ENCODE peak calls at places on chromosome 15, in five cellular contexts. F, R, M, V and S are unnamed samples.

GRCh38 chr15:91228890-91229289 is 128.8 kb downstream of the SV2B start:
- DNase-seq in F (no peak), R (no peak), M (no peak), V (no peak), S (no peak)

GRCh38 chr15:33442449-33442848 is 131.7 kb downstream of the RYR3 start:
- DNase-seq in F (no peak), R (no peak), M (no peak), V (no peak), S (no peak)

GRCh38 chr15:77720155-77720554 is 87.4 kb upstream of the LINGO1 start:
- DNase-seq in F (no peak), R (no peak), M (no peak), V (no peak), S (no peak)

GRCh38 chr15:31483053-31483923 is 156.7 kb downstream of the KLF13 start:
- DNase-seq in F (no peak), R (peak; percentile 26), M (peak; percentile 89), V (no peak), S (no peak)

GRCh38 chr15:25238126-25238525 is 200.7 kb downstream of the UBE3A start:
- DNase-seq in F (no peak), R (no peak), M (no peak), V (no peak), S (peak; percentile 57)

GRCh38 chr15:67090297-67091072 is 25.1 kb downstream of the SMAD3 start:
- DNase-seq in F (no peak), R (no peak), M (no peak), V (no peak), S (no peak)

GRCh38 chr15:39584662-39585393 is 3.9 kb downstream of the THBS1 start:
- DNase-seq in F (no peak), R (no peak), M (no peak), V (no peak), S (no peak)

GRCh38 chr15:101123222-101123910 is 128.5 kb downstream of the CHSY1 start:
- DNase-seq in F (no peak), R (no peak), M (no peak), V (no peak), S (no peak)

GRCh38 chr15:80415331-80415730 is 11.1 kb downstream of the ARNT2 start:
- DNase-seq in F (no peak), R (no peak), M (no peak), V (no peak), S (no peak)

GRCh38 chr15:81301815-81302399 is 22.0 kb downstream of the STARD5 start:
- DNase-seq in F (peak; percentile 80), R (peak; percentile 44), M (no peak), V (no peak), S (no peak)

GRCh38 chr15:31365032-31365654 is 38.5 kb downstream of the KLF13 start:
- DNase-seq in F (no peak), R (no peak), M (no peak), V (no peak), S (no peak)

GRCh38 chr15:40823572-40824343 is 4.8 kb downstream of the PPP1R14D start:
- DNase-seq in F (no peak), R (no peak), M (no peak), V (no peak), S (no peak)

GRCh38 chr15:101807345-101807945 is 4.1 kb downstream of the OR4F6 start:
- DNase-seq in F (no peak), R (no peak), M (no peak), V (no peak), S (no peak)

GRCh38 chr15:48962662-48963523 is 826 bp downstream of the SHC4 start:
- DNase-seq in F (no peak), R (no peak), M (peak; percentile 86), V (no peak), S (peak; percentile 70)

GRCh38 chr15:27089233-27089586 is 118.2 kb downstream of the GABRG3 start:
- DNase-seq in F (no peak), R (no peak), M (no peak), V (no peak), S (no peak)

GRCh38 chr15:27092404-27092803 is 121.4 kb downstream of the GABRG3 start:
- DNase-seq in F (no peak), R (no peak), M (no peak), V (no peak), S (no peak)

GRCh38 chr15:27088584-27089232 is 117.7 kb downstream of the GABRG3 start:
- DNase-seq in F (no peak), R (no peak), M (no peak), V (no peak), S (no peak)

GRCh38 chr15:27089676-27090075 is 118.7 kb downstream of the GABRG3 start:
- DNase-seq in F (no peak), R (no peak), M (no peak), V (no peak), S (no peak)

GRCh38 chr15:27091270-27091940 is 120.4 kb downstream of the GABRG3 start:
- DNase-seq in F (no peak), R (no peak), M (no peak), V (no peak), S (no peak)
- TF ChIP-seq EP300 in F (no peak), R (no peak), M (no peak), V (no peak), S (no peak)

GRCh38 chr15:82894971-82895520 is 57.5 kb downstream of the HOMER2 start:
- DNase-seq in F (no peak), R (no peak), M (no peak), V (no peak), S (no peak)
- TF ChIP-seq EP300 in F (no peak), R (no peak), M (no peak), V (no peak), S (no peak)

DNA sequence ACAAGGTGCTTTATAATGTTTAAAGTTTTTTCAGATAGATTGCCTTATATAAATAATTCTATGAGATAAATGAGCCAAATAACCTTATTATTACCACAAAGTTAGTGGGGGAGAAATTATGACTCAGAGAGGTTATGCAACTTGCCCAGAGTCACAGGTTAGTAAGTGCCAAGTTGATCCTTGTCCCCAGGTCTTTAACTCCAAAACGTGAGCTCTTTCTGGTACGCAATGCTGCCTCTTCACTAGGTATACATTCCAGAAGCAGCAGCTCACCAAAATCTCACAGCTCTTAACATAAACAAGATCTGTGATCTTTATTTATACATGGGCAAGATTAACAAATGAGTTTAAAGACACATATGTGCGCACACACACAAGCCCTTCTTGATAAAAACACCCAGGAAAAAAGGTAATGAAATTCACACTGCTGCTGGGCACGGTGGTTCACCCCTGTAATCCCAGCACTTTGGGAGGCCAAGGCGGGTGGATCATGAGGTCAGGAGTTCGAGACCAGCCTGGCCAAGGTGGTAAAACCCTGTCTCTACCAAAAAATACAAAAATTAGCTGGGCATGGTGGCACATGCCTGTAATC is 59.8 kb upstream of the NR2F2 start:
- DNase-seq in F (no peak), R (no peak), M (no peak), V (no peak), S (no peak)
- TF ChIP-seq EP300 in F (no peak), R (no peak), M (no peak), V (no peak), S (no peak)

GRCh38 chr15:74192751-74193150 is 9.8 kb downstream of the STRA6 start:
- DNase-seq in F (no peak), R (no peak), M (no peak), V (no peak), S (no peak)

GRCh38 chr15:74191798-74192197 is 10.8 kb downstream of the STRA6 start:
- DNase-seq in F (no peak), R (no peak), M (no peak), V (no peak), S (no peak)

GRCh38 chr15:74194572-74195559 is 7.7 kb downstream of the STRA6 start:
- DNase-seq in F (no peak), R (no peak), M (no peak), V (no peak), S (no peak)

GRCh38 chr15:74193905-74194304 is 8.7 kb downstream of the STRA6 start:
- DNase-seq in F (no peak), R (no peak), M (no peak), V (no peak), S (no peak)

DNA sequence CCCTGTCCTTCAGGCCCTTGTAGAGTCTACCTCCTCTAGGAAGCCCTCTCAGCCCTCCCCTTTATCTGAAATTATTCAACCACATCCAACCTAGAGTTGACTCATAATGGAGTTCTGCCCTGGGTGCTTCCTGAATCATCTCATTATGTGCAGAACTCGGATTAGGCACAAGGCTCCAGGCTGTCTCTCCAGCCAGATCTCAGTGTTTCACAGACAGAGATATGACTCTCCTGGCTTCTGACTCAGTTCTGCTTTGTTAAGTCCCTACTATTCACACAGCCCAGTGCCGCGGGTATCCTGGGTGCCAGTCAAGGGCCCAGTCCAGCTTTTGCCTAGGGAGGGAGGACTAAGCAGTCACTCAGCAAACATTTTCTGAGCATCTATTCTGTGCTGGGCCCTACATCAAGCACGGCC is 9.3 kb downstream of the STRA6 start:
- DNase-seq in F (peak; percentile 37), R (no peak), M (no peak), V (no peak), S (no peak)
- TF ChIP-seq EP300 in F (no peak), R (no peak), M (no peak), V (no peak), S (no peak)

GRCh38 chr15:44726568-44727461 is 9.5 kb upstream of the TRIM69 start:
- DNase-seq in F (peak; percentile 97), R (peak; percentile 49), M (no peak), V (peak; percentile 35), S (peak; percentile 73)

GRCh38 chr15:44726136-44726535 is 10.2 kb upstream of the TRIM69 start:
- DNase-seq in F (no peak), R (no peak), M (no peak), V (no peak), S (no peak)

GRCh38 chr15:44729394-44729913 is 6.9 kb upstream of the TRIM69 start:
- DNase-seq in F (no peak), R (peak; percentile 50), M (no peak), V (no peak), S (no peak)

GRCh38 chr15:44727462-44728231 is 8.7 kb upstream of the TRIM69 start:
- DNase-seq in F (no peak), R (no peak), M (no peak), V (no peak), S (no peak)

DNA sequence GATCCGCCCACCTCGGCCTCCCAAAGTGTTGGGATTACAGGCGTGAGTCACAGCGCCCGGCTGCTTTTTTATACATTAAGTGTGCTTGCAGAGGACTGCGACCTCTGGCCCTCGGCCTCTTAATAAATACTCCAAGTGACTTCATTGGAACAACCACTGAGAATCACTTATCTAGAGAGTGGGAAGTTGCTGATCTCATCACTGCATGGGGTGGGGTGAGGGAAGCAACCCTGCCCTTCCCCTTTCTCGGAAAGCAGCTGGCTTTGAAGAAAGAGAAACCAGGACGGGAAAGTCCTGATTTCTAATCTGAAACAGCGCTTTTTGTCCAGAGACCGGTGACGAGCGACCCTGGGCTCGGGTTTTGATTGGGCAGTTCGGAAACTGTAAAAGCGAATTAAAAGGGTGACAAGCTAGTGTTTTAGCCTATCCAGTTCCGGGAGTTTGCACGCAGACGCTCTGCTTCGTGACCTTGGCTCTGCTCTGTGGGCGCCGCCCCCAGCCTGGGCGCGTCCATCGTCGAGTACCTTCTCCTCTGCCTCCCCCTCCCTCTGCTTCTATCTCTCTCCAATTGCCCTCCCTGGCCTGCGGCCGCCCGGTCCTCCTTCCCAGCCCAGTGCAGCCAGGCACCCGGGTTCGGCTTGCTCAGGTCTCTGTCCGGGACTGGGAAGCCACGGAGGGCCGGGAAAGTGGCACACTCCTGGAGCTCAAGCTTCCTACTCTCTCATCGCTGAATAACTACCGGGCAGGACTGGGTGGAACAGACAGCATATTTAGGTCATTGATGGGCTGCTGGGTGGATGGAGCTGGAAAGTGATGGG is 7.5 kb upstream of the TRIM69 start:
- DNase-seq in F (peak; percentile 100), R (peak; percentile 95), M (peak; percentile 98), V (peak; percentile 73), S (peak; percentile 98)
- TF ChIP-seq EP300 in F (peak; percentile 82), R (peak; percentile 89), M (peak; percentile 99), V (no peak), S (peak; percentile 81)